ENCODE peak calls at places on chromosomes 1 and 21, in four cellular contexts. M is HCT116, D is glutamatergic neuron, Q is RWPE1. G is an unnamed sample.

GRCh38 chr1:235011064-235011598 is 117.5 kb downstream of the TOMM20 start:
- DNase-seq in M (no peak), D (no peak), Q (no peak), G (peak; percentile 54)

GRCh38 chr1:205199931-205200299 is 11.6 kb downstream of the DSTYK start:
- DNase-seq in M (no peak), D (no peak), Q (no peak), G (no peak)

GRCh38 chr1:224201853-224202252 is 18.8 kb downstream of the DEGS1 start:
- DNase-seq in M (no peak), D (no peak), Q (no peak), G (no peak)

GRCh38 chr1:29550119-29550841 is 314.0 kb downstream of the PTPRU start:
- DNase-seq in M (no peak), D (no peak), Q (no peak), G (no peak)

GRCh38 chr1:199550384-199551067 is 477.0 kb upstream of the NR5A2 start:
- DNase-seq in M (no peak), D (no peak), Q (no peak), G (no peak)

GRCh38 chr21:43803558-43804300 is 14.4 kb downstream of the RRP1 start:
- DNase-seq in M (no peak), D (no peak), Q (no peak), G (no peak)

GRCh38 chr21:41786521-41786987 is 19.7 kb upstream of the RIPK4 start:
- DNase-seq in M (no peak), D (no peak), Q (peak; percentile 87), G (no peak)

GRCh38 chr1:246104927-246105326 is 402.2 kb downstream of the SMYD3 start:
- DNase-seq in M (no peak), D (no peak), Q (peak; percentile 22), G (no peak)

GRCh38 chr1:59552001-59552400 is 255.1 kb downstream of the FGGY start:
- DNase-seq in M (no peak), D (no peak), Q (no peak), G (no peak)

DNA sequence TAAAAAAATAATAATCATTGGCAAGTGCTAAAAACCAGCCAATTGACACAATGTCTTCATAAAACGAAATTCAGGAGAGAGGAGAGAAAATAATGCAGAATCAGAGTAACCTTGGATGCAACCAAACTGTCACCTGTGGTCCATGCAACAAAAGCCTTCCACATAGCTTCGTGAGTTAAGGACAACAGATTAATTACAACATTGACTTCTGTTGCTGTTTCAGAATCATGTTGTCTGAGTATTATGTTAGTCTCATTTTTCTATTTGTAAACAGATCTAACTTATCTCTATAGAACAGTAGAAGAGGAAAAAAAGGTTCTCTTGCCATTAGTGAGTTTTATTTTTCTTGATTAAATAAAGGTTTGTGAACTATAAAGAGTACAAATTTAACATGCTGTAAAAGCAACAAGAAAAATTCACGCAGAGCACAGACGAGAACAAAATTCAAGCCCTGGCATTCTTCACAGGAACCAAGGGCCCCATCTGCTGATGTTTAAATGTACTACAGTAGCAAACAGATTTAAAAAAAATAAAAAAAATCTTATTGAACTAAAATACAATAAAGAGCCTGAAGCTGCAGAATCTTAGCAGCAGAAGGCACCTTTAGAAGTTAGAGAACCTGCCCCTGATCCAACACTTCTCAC is 381.1 kb upstream of the PKN2 start:
- DNase-seq in M (no peak), D (no peak), Q (peak; percentile 20), G (no peak)
- TF ChIP-seq CTCF in M (no peak), D (no peak), Q (peak; percentile 34), G (peak; percentile 17)

DNA sequence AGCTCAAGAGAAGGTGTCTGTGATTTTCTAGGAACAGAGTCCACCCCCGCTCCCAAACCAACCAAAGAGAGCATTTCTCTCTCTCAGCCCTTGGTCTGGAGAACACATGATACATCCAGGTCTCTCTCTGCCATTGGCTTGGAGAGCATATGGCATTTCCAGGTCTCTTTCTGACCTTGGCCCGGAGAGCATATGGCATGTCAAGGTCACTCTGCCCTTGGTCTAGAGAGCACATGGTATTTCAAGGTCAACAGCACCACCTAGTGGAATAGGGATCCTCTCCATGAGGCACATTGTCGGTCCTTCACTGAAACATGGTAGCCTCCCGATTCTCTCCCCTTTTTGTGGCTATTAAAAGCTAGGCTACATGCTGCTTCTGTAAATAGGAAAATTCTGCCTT is 437.7 kb upstream of the OLFM3 start:
- DNase-seq in M (peak; percentile 10), D (no peak), Q (no peak), G (peak; percentile 11)
- TF ChIP-seq CTCF in M (peak; percentile 41), D (peak; percentile 70), Q (peak; percentile 26), G (peak; percentile 50)

DNA sequence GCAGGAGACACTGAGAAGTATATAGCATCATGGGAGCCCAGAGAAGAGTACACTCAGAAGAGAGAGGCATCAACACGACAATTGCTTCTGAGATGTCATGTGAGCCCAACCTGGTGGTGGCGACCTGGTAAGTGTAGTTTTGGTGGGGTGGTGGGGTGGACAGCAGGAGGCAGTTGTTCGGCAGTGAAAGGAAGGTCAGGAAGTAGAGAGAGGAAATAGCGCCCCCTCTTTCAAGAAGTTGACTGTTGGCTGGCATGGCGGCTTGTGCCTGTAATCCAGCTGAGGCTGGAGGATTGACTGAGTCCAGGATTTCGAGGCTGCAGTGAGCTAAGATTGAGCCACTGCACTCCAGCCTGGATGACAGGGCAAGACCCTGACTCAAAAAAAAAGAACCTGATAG is 12.6 kb downstream of the RSPO1 start:
- DNase-seq in M (no peak), D (no peak), Q (no peak), G (no peak)
- TF ChIP-seq CTCF in M (peak; percentile 14), D (no peak), Q (no peak), G (no peak)

GRCh38 chr1:208252126-208252853 is 8.1 kb upstream of the PLXNA2 start:
- DNase-seq in M (no peak), D (no peak), Q (peak; percentile 80), G (no peak)
- TF ChIP-seq CTCF in M (peak; percentile 19), D (no peak), Q (peak; percentile 59), G (no peak)

G was measured in GM13977.